ENCODE peak calls at places on chromosomes 13 and 19, in ten cellular contexts. N, W, G, Z, E, S, B, Q, R and C are unnamed samples.

GRCh38 chr13:72536668-72537399 is 190.6 kb downstream of the MZT1 start:
- DNase-seq in Z (no peak), G (peak; percentile 25), B (no peak), R (no peak), N (no peak), Q (peak; percentile 11), E (peak; percentile 4), S (peak; percentile 16), W (no peak), C (no peak)

GRCh38 chr13:42110410-42111155 is 62.1 kb downstream of the DGKH start:
- DNase-seq in G (peak; percentile 84), Q (peak; percentile 61), B (no peak), R (peak; percentile 64), N (peak; percentile 32), S (peak; percentile 62), Z (peak; percentile 60), W (peak; percentile 18), E (peak; percentile 34), C (peak; percentile 88)

GRCh38 chr19:55266840-55267239 is 8.0 kb upstream of the PPP6R1 start:
- DNase-seq in N (no peak), B (no peak), E (no peak), W (no peak), R (no peak), Q (no peak), S (no peak), Z (no peak), G (no peak), C (no peak)

GRCh38 chr19:41998246-41999020 is 4.4 kb upstream of the ATP1A3 start:
- DNase-seq in R (peak; percentile 6), G (no peak), Z (peak; percentile 92), E (no peak), N (no peak), B (no peak), Q (peak; percentile 83), W (no peak), S (peak; percentile 94), C (peak; percentile 47)

GRCh38 chr19:4547303-4548237 is 7.7 kb upstream of the LRG1 start:
- DNase-seq in Q (no peak), Z (no peak), B (no peak), W (peak; percentile 91), R (no peak), N (no peak), S (no peak), G (no peak), E (no peak), C (no peak)

GRCh38 chr19:29497241-29497640 is 28.6 kb upstream of the VSTM2B start:
- DNase-seq in R (no peak), Q (no peak), S (no peak), E (no peak), G (no peak), W (no peak), N (no peak), Z (no peak), B (peak; percentile 42), C (no peak)

GRCh38 chr19:18059297-18059696 is 27.4 kb downstream of the IL12RB1 start:
- DNase-seq in S (no peak), W (no peak), Q (no peak), N (no peak), G (no peak), Z (no peak), R (no peak), E (no peak), B (no peak), C (no peak)

GRCh38 chr13:35479691-35480090 is 3.2 kb upstream of the MAB21L1 start:
- DNase-seq in R (no peak), N (no peak), S (no peak), E (no peak), Z (no peak), W (no peak), Q (no peak), B (no peak), G (no peak), C (no peak)

GRCh38 chr19:19316082-19316481 is 4.2 kb downstream of the SUGP1 start:
- DNase-seq in E (no peak), W (no peak), R (no peak), B (no peak), N (no peak), Q (no peak), Z (no peak), G (no peak), S (no peak), C (no peak)

GRCh38 chr19:38812841-38813320 is at the start of gene LGALS4:
- DNase-seq in B (no peak), R (no peak), G (no peak), Z (no peak), Q (no peak), W (peak; percentile 86), S (no peak), E (no peak), N (no peak), C (no peak)

GRCh38 chr19:11181488-11181887 is 15.9 kb downstream of the KANK2 start:
- DNase-seq in Q (no peak), E (no peak), Z (no peak), W (no peak), G (no peak), B (no peak), S (no peak), N (no peak), R (no peak), C (no peak)

GRCh38 chr19:11177592-11177991 is 19.8 kb downstream of the KANK2 start:
- DNase-seq in N (no peak), Z (no peak), B (no peak), G (no peak), S (no peak), E (no peak), Q (no peak), R (no peak), W (no peak), C (no peak)

GRCh38 chr19:11176466-11177193 is 20.7 kb downstream of the KANK2 start:
- DNase-seq in G (no peak), Q (no peak), W (no peak), Z (no peak), E (no peak), R (no peak), S (no peak), N (no peak), B (no peak), C (no peak)

GRCh38 chr19:11180346-11180745 is 17.0 kb downstream of the KANK2 start:
- DNase-seq in S (no peak), Z (no peak), N (no peak), B (no peak), R (no peak), G (no peak), W (no peak), E (no peak), Q (no peak), C (no peak)

GRCh38 chr19:11179716-11180297 is 17.5 kb downstream of the KANK2 start:
- DNase-seq in B (no peak), N (no peak), W (no peak), Z (no peak), Q (no peak), R (no peak), E (no peak), G (no peak), S (no peak), C (peak; percentile 59)
- H3K4me3 ChIP-seq in B (peak overlapping the region; percentile 5), N (no peak overlapping the region), W (no peak overlapping the region), Z (no peak overlapping the region), Q (no peak overlapping the region), R (no peak overlapping the region), E (no peak overlapping the region), G (no peak overlapping the region), S (no peak overlapping the region), C (no peak overlapping the region)

DNA sequence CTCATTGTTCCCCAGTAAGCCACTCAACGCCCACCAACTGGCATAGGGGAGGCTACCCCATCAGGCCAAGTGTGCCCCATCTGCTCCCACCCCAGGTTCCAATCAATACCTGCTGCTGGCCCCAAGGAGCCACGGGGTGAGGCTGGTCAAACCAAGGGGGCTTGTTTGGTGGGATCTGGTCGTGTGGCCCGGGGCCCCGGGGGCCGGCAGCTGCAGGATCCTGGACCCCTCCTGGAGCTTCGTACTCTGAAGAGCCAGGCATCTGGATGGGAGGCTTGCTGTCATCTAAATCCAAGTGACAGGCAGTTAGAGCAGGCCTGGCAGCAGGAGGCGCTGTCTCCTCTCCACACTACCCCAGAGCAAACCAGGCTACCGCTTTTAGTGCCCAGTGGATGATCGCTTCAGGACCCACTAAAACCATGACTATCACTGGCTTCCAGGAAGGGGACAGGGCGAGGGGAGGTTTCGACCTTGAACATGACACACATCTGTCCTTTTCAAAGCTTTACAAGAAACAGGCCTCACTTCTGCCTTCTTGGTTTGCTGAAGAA is 14.2 kb downstream of the CHERP start:
- DNase-seq in G (no peak), Z (peak; percentile 36), Q (peak; percentile 20), B (no peak), R (no peak), N (no peak), E (no peak), W (peak; percentile 35), S (peak; percentile 53), C (peak; percentile 13)
- TF ChIP-seq CTCF in G (peak; percentile 45), Z (peak; percentile 52), Q (peak; percentile 38), B (no peak), R (peak; percentile 65), N (no peak), E (no peak), W (no peak), S (peak; percentile 66), C (peak; percentile 43)

DNA sequence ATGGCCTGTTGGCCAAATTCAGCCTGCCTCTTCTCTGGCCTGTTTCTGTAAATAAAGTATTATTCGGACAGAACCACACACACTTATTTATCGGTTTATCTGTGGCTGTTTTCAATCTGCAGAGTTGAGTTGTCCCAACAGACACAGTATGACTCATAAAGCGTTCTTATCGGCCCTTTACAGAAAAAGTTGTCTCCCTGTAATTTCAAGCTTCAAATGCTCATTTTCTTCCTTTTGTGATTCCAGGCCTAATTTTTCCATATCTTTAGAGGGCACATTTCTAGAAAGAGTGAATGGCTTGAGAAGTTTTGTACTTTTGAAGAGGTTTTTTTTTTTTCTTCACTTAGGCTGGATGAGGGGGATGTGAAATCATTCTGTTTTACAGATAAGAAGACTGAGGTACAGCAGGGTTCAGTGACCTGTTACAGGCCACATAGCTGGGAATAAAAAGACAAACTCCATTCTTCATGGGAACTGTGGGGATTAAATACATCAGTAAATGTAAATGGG is 440.9 kb downstream of the TSHZ3 start:
- DNase-seq in R (no peak), N (no peak), S (no peak), Z (no peak), Q (no peak), G (no peak), W (no peak), E (no peak), B (no peak), C (peak; percentile 17)
- H3K4me3 ChIP-seq in R (no peak overlapping the region), N (no peak overlapping the region), S (no peak overlapping the region), Z (no peak overlapping the region), Q (no peak overlapping the region), G (no peak overlapping the region), W (no peak overlapping the region), E (no peak overlapping the region), B (no peak overlapping the region), C (no peak overlapping the region)

DNA sequence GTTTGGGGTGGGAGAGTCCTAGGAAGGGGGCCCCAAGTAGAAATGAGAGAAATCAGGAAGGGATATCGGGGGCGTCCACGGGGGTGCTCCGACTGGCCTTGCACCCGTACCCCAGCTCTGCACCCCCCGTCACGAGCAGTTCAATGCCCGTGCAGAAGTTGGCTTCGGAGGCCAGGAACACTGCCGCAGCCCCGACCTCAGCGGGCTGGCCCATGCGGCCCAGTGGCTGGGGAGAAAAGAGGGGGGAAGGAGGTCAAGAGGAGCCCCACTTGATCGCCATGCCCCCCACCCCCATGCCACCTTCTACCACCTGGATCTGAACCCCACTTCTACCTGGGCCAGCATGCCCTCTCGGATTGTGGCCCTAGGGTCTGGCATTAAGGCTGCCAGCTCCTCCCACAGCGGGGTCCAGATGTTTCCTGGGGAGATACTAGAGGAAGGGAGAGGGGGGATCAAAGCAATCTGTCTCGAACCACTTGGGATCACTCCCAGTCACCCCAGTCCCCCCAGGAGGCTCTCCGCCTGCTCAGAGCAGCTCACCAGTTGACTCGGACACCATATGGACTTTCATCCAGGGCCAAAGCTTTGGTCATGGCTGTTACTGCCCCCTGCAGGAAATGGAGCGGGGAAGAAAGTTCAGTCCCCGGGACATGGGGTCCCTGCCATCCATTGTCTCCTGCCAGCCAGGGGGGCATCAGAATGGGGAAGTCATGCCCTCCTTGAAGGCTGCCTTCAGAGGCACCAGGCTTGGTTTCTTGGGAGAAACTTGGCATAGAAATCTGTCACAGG is 2.5 kb upstream of the BCAT2 start:
- DNase-seq in Z (peak; percentile 42), W (no peak), B (no peak), R (no peak), E (no peak), N (no peak), S (peak; percentile 69), Q (no peak), G (no peak), C (no peak)
- TF ChIP-seq CTCF in Z (peak; percentile 40), W (no peak), B (no peak), R (peak; percentile 37), E (no peak), N (no peak), S (peak; percentile 59), Q (peak; percentile 32), G (no peak), C (peak; percentile 20)